ENCODE peak calls at places on chromosomes 16 and 17, in four cellular contexts. D is sigmoid colon, T is adrenal gland, Q is body of pancreas. A is an unnamed sample.

GRCh38 chr17:37824534-37825485 is 80.0 kb upstream of the HNF1B start:
- DNase-seq in T (peak; percentile 29), Q (no peak), D (no peak), A (no peak)

GRCh38 chr17:47970725-47971511 is at the start of gene CDK5RAP3:
- DNase-seq in D (peak; percentile 100), T (peak; percentile 100), Q (peak; percentile 100), A (peak; percentile 100)

GRCh38 chr17:61461586-61461966 is 9.4 kb downstream of the TBX4 start:
- DNase-seq in T (no peak), D (peak; percentile 35), Q (no peak), A (no peak)

GRCh38 chr17:76195281-76196096 is 44.8 kb downstream of the RNF157 start:
- DNase-seq in Q (no peak), D (no peak), T (no peak), A (no peak)

GRCh38 chr16:84278333-84278732 is 16.3 kb upstream of the WFDC1 start:
- DNase-seq in Q (no peak), T (no peak), D (no peak), A (no peak)

GRCh38 chr16:48720266-48720665 is 110.3 kb upstream of the N4BP1 start:
- DNase-seq in T (no peak), Q (no peak), D (no peak), A (no peak)

GRCh38 chr16:75267631-75268264 is 16.3 kb upstream of the BCAR1 start:
- DNase-seq in D (peak; percentile 82), T (peak; percentile 93), Q (peak; percentile 89), A (peak; percentile 66)

GRCh38 chr17:70181866-70182265 is 12.5 kb downstream of the KCNJ2 start:
- DNase-seq in D (no peak), Q (no peak), T (no peak), A (no peak)

GRCh38 chr17:59327136-59327878 is 4.1 kb upstream of the YPEL2 start:
- DNase-seq in D (no peak), Q (no peak), T (no peak), A (no peak)

GRCh38 chr16:2194852-2195315 is 1.5 kb downstream of the CASKIN1 start:
- DNase-seq in T (no peak), Q (peak; percentile 81), D (no peak), A (peak; percentile 48)

GRCh38 chr17:48542956-48543853 is 1.7 kb downstream of the HOXB2 start:
- DNase-seq in Q (peak; percentile 34), D (peak; percentile 83), T (peak; percentile 65), A (no peak)

GRCh38 chr17:69405096-69405495 is 9.4 kb upstream of the MAP2K6 start:
- DNase-seq in T (no peak), Q (no peak), D (no peak), A (no peak)

GRCh38 chr17:34171245-34171818 is 83.8 kb upstream of the CCL2 start:
- DNase-seq in T (peak; percentile 76), Q (peak; percentile 77), D (no peak), A (peak; percentile 34)

GRCh38 chr17:6163632-6164319 is 93.6 kb downstream of the WSCD1 start:
- DNase-seq in T (no peak), Q (no peak), D (no peak), A (no peak)

GRCh38 chr16:54270711-54271110 is 15.9 kb downstream of the IRX3 start:
- DNase-seq in T (no peak), D (no peak), Q (no peak), A (no peak)

GRCh38 chr17:14784997-14785696 is 480.0 kb downstream of the PMP22 start:
- DNase-seq in Q (no peak), D (no peak), T (no peak), A (no peak)

DNA sequence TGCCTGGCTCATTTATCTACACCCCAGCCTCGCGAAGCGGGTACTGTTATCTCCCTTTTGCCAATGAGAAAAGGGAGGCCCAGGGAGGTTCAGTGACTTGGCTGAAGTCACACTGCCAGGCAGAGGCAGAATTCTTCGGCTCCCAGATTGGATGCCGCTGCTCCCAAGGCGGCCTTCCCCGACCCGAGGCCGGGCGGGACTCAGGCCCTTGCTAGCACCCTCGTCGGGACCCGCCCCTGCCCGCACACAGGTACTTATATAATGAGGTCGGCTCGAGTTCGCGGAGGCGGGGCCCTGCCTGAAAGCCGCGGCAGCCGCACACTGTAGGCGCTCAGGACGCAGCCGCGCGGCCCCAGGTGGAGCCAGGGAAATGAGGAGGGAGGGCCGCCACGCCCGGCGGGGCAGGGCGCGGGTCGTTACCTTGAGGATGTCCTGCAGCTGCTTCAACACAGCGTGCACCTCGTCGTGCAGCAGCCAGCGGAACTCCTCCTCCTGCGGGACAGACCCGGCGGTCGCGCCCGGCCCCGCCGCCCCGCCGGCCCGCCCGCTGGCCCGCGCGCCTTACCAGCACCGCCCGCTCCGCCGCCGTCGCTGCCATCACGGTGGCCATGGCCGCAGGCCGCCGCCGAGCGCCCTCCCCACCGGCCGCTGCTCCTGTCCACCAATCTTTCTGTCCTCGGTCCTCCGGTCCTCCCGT is at the start of gene ROGDI:
- DNase-seq in T (peak; percentile 92), Q (peak; percentile 95), D (peak; percentile 90), A (peak; percentile 88)
- TF ChIP-seq POLR2A in T (peak; percentile 14), Q (peak; percentile 74), D (peak; percentile 61), A (peak; percentile 83)

GRCh38 chr17:40517981-40518380 is 16.6 kb upstream of the TNS4 start:
- DNase-seq in Q (no peak), D (peak; percentile 33), T (no peak), A (no peak)
- H3K4me1 ChIP-seq in Q (no peaks in the 10 kb centered on the region), D (no peaks in the 10 kb centered on the region), T (no peaks in the 10 kb centered on the region), A (no peaks in the 10 kb centered on the region)

DNA sequence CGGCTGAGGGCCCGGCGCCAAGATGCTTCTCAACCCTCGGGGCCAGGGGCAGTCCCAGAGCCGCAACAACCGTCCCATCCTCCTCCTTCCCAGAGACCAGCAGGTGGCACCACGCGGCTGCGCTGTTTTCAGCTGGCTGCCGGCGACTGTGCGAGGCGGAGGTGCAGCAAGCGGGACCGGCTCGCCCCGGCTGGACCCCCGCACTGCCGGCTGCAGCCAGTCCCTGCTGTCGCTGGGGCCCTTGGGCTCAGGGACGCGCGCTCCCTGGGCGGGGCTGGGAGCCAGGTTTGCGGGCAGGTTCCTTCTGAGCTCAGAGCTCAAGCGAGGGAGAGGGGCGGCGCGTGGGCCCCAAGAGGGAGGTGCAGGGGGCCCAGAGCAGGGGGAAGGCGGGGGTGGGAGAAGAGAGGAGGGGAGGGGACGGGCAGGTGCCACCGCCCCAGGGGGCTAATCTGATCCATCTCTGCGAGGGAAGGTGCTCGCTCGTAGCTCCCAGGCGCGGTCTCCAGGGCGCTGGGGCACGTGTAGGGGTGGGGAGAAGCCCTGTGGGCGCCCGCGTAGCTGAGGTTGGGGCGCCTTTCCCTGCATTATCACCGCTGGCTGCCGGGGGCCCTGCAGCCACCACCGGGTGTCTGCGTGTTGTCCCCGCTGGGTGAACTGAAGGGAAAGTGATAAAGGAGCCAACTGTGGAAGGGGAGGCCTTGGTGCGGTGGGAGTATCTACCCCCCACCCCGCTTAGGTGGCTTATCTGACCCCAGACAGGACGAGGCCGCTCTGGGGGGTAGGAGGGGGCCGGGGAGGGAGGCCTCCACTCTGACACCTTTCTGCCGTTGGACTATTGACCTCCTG is 24.2 kb downstream of the STAT5A start:
- DNase-seq in T (peak; percentile 96), Q (peak; percentile 83), D (peak; percentile 96), A (peak; percentile 78)
- TF ChIP-seq CTCF in T (peak; percentile 36), Q (peak; percentile 32), D (peak; percentile 66), A (peak; percentile 24)

DNA sequence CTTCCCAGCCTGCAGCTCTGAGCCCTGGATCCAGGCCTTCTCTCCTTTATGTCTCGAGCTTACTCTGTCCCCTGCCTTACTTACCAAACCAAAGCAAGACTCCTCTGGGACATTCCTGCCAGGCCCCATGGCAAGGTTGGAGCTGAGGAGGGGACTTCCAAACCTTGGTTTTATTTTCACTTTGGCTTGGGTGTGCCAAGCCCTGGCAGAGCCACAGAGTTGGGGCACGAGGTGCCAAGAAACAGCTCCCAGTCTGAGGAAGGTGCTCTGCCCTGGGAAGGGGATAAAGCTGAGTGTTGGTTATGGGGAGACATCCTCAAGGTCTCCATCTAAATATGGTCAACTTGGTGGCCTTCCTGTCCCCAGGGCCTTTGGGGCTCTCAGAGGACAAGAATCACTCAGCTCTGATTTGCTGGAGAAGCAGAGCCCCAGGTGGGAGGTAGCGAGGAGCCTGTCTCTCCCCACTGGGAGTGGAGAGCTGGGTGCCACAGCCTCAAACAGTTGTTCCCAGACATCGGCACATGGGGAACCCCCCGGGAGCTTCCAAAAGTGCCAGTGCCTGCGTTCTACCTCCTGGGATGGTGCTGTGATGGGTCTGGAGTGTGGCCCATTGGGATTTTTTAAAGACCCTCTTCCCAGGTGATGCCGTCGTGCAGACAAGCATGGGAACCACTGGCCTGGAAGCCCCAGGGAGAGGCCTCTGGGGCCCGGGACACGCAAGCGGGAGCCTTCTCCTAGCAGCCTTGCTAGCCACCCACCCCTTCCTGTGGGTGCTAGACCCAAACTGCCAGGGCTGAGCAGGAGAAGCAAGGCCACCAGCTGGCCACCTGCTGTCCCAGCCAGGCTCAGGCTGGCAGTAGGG is 10.3 kb downstream of the NLRC5 start:
- DNase-seq in T (no peak), D (peak; percentile 47), Q (no peak), A (no peak)
- TF ChIP-seq POLR2A in T (no peak), D (no peak), Q (no peak), A (no peak)

GRCh38 chr16:10644092-10644491 is 50.6 kb downstream of the TEKT5 start:
- DNase-seq in Q (no peak), D (no peak), T (no peak), A (no peak)

GRCh38 chr16:10642964-10643363 is 51.8 kb downstream of the TEKT5 start:
- DNase-seq in T (no peak), D (no peak), Q (no peak), A (no peak)

GRCh38 chr16:10641953-10642949 is 52.5 kb downstream of the TEKT5 start:
- DNase-seq in T (no peak), D (no peak), Q (no peak), A (no peak)

GRCh38 chr16:10641555-10641952 is 53.2 kb downstream of the TEKT5 start:
- DNase-seq in T (no peak), Q (no peak), D (no peak), A (no peak)

GRCh38 chr16:10640934-10641333 is 53.8 kb downstream of the TEKT5 start:
- DNase-seq in T (no peak), D (no peak), Q (no peak), A (no peak)
- H3K4me1 ChIP-seq in T (no peaks in the 10 kb centered on the region), D (no peaks in the 10 kb centered on the region), Q (peaks cover 5% of the 10 kb centered on the region), A (no peaks in the 10 kb centered on the region)

GRCh38 chr16:27779719-27780161 is 229.8 kb downstream of the KATNIP start:
- DNase-seq in Q (peak; percentile 16), D (no peak), T (peak; percentile 22), A (peak; percentile 17)
- TF ChIP-seq CTCF in Q (no peak), D (peak; percentile 27), T (no peak), A (peak; percentile 42)

A was measured in prostate gland.